ENCODE peak calls at places on chromosomes 11 and 22, in nine cellular contexts. I is right lobe of liver, M is A549, C is heart left ventricle, Z is GM12878, K is upper lobe of left lung, F is IMR-90, N is HCT116, E is HepG2. L is an unnamed sample.

GRCh38 chr11:26947379-26947844 is 46.5 kb upstream of the FIBIN start:
- ATAC-seq in I (peak; percentile 49), M (no peak), C (peak; percentile 90), Z (no peak), K (peak; percentile 92), F (peak; percentile 91), N (no peak), E (no peak), L (peak; percentile 97)

GRCh38 chr11:93268287-93269040 is 62.1 kb upstream of the DEUP1 start:
- ATAC-seq in I (no peak), M (no peak), C (no peak), Z (no peak), K (no peak), F (no peak), N (no peak), E (no peak), L (no peak)

GRCh38 chr11:115217726-115218311 is 286.4 kb downstream of the CADM1 start:
- ATAC-seq in I (no peak), M (no peak), C (no peak), Z (no peak), K (no peak), F (no peak), N (no peak), E (no peak), L (no peak)

GRCh38 chr22:37525073-37525745 is 6.0 kb upstream of the CARD10 start:
- ATAC-seq in I (no peak), M (peak; percentile 94), C (peak; percentile 79), Z (no peak), K (peak; percentile 89), F (peak; percentile 96), N (peak; percentile 94), E (peak; percentile 15), L (peak; percentile 32)

GRCh38 chr11:73323464-73323863 is 15.4 kb downstream of the ARHGEF17 start:
- ATAC-seq in I (peak; percentile 59), M (no peak), C (peak; percentile 52), Z (no peak), K (peak; percentile 76), F (peak; percentile 66), N (peak; percentile 73), E (peak; percentile 66), L (peak; percentile 81)

GRCh38 chr22:23700706-23701105 is 9.9 kb downstream of the RGL4 start:
- ATAC-seq in I (no peak), M (no peak), C (no peak), Z (no peak), K (no peak), F (peak; percentile 10), N (no peak), E (no peak), L (no peak)

GRCh38 chr11:69086741-69087524 is 38.2 kb downstream of the TPCN2 start:
- ATAC-seq in I (no peak), M (no peak), C (no peak), Z (no peak), K (peak; percentile 27), F (no peak), N (no peak), E (no peak), L (peak; percentile 13)

GRCh38 chr11:721913-722811 is 16.1 kb downstream of the EPS8L2 start:
- ATAC-seq in I (peak; percentile 26), M (peak; percentile 31), C (no peak), Z (peak; percentile 65), K (peak; percentile 14), F (no peak), N (no peak), E (peak; percentile 17), L (no peak)

GRCh38 chr11:43989162-43989961 is 46.9 kb downstream of the C11orf96 start:
- ATAC-seq in I (no peak), M (no peak), C (peak; percentile 25), Z (no peak), K (no peak), F (no peak), N (no peak), E (peak; percentile 5), L (no peak)

GRCh38 chr22:42328130-42328821 is 57.8 kb upstream of the TCF20 start:
- ATAC-seq in I (no peak), M (no peak), C (no peak), Z (no peak), K (no peak), F (no peak), N (no peak), E (no peak), L (no peak)

GRCh38 chr11:73866095-73866579 is 10.5 kb downstream of the COA4 start:
- ATAC-seq in I (no peak), M (peak; percentile 5), C (peak; percentile 58), Z (no peak), K (peak; percentile 69), F (peak; percentile 71), N (peak; percentile 28), E (peak; percentile 35), L (peak; percentile 35)

GRCh38 chr11:61799665-61800284 is 7.1 kb downstream of the FEN1 start:
- ATAC-seq in I (no peak), M (no peak), C (no peak), Z (no peak), K (no peak), F (no peak), N (no peak), E (no peak), L (no peak)

GRCh38 chr11:95494167-95494566 is 263.2 kb upstream of the SESN3 start:
- ATAC-seq in I (no peak), M (no peak), C (no peak), Z (no peak), K (no peak), F (no peak), N (no peak), E (no peak), L (no peak)

GRCh38 chr22:43789452-43789851 is 22.7 kb downstream of the EFCAB6 start:
- ATAC-seq in I (no peak), M (peak; percentile 83), C (peak; percentile 100), Z (peak; percentile 72), K (peak; percentile 82), F (peak; percentile 97), N (no peak), E (no peak), L (peak; percentile 84)

GRCh38 chr22:29536411-29536810 is 17.1 kb downstream of the THOC5 start:
- ATAC-seq in I (no peak), M (no peak), C (no peak), Z (no peak), K (no peak), F (no peak), N (no peak), E (no peak), L (no peak)

GRCh38 chr22:24402460-24403192 is 24.8 kb upstream of the ADORA2A start:
- ATAC-seq in I (peak; percentile 57), M (peak; percentile 96), C (peak; percentile 93), Z (peak; percentile 67), K (peak; percentile 84), F (peak; percentile 74), N (peak; percentile 95), E (peak; percentile 32), L (peak; percentile 86)

GRCh38 chr22:46528121-46528610 is 9.3 kb downstream of the CELSR1 start:
- ATAC-seq in I (no peak), M (peak; percentile 83), C (no peak), Z (peak; percentile 34), K (peak; percentile 65), F (no peak), N (peak; percentile 86), E (peak; percentile 85), L (no peak)

GRCh38 chr22:30881361-30882180 is 87.0 kb downstream of the MORC2 start:
- ATAC-seq in I (peak; percentile 82), M (no peak), C (peak; percentile 67), Z (no peak), K (no peak), F (no peak), N (peak; percentile 35), E (peak; percentile 84), L (no peak)

GRCh38 chr11:66360406-66361073 is 11.0 kb downstream of the SLC29A2 start:
- ATAC-seq in I (no peak), M (no peak), C (no peak), Z (no peak), K (no peak), F (no peak), N (no peak), E (no peak), L (no peak)
- TF ChIP-seq POLR2A in I (no peak), M (no peak), C (no peak), Z (no peak), K (no peak), F (no peak), N (no peak), E (no peak), L (no peak)

DNA sequence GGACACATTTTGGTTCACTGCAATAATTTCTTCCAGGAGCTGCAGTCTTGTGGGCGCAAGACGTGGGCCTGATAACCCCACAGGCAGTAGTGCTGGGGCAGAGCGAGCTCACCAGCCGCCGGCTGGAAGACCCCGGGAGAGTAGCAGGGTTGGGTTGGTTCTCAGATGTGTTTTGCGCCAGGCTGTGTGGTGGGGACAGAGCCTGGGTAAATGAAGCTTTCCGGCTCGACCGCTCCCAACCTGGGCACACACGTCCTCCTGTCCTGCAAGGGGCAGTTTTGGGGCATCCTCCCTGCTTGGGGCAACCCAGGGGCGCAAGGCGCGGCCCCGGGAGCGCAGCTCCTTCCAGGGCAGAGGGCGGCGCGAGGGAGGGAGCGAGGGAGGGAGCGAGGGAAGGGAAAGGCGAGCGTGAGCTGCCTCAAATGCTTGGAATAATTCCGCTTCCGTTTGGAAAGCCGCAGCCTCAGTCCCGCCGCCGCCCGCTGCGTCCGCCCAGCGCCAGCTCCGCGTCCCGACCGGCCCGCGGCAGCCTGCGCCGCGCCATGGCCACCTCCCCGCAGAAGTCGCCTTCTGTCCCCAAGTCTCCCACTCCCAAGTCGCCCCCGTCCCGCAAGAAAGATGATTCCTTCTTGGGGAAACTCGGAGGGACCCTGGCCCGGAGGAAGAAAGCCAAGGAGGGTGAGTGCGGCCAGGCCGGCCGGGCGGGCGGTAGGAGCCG is at the start of gene PARVA:
- ATAC-seq in I (peak; percentile 80), M (peak; percentile 89), C (peak; percentile 74), Z (no peak), K (peak; percentile 85), F (peak; percentile 80), N (peak; percentile 77), E (peak; percentile 89), L (peak; percentile 82)
- TF ChIP-seq POLR2A in I (no peak), M (peak; percentile 60), C (no peak), Z (no peak), K (peak; percentile 85), F (peak; percentile 86), N (no peak), E (peak; percentile 58), L (peak; percentile 75)

GRCh38 chr11:134124660-134125451 is 56.0 kb downstream of the JAM3 start:
- ATAC-seq in I (peak; percentile 78), M (peak; percentile 87), C (peak; percentile 67), Z (no peak), K (peak; percentile 48), F (peak; percentile 2), N (no peak), E (peak; percentile 93), L (peak; percentile 36)
- TF ChIP-seq POLR2A in I (no peak), M (no peak), C (no peak), Z (no peak), K (no peak), F (no peak), N (no peak), E (no peak), L (no peak)

DNA sequence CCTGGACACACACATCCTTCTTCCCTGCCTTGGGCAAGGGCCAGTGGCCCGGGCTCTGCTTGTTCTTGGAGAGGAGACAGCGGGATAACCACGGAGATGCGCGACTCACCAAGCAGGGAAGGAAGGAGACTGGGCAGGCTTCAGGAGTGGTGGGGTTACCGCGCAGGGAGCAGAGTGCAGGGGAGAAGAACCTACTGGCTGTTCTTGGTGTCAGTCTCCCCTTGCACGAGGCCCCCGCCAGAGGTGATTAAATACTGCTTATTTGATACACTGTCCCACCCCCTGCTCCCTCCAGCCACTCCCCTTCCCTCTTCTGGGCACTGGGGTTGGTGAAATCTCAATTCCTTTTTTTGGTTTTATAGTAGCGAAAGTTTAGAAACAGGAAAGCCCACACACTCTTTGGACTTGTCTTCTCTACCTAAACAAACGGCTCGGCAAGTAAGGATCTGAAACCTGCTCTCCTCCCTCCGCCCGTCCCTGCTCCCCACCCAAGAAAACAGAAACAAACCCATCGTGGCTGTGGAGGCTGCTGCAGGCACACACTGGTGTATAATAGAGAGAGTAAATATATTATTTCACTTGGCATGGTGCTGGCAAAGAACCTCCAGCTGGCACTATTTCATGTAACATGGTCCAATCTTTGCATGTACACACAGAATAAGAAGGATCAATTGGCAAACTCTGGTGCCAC is 10.8 kb downstream of the LARGE2 start:
- ATAC-seq in I (peak; percentile 78), M (no peak), C (no peak), Z (peak; percentile 50), K (no peak), F (no peak), N (no peak), E (no peak), L (no peak)
- TF ChIP-seq POLR2A in I (no peak), M (no peak), C (no peak), Z (no peak), K (no peak), F (no peak), N (no peak), E (no peak), L (no peak)